ENCODE peak calls at places on chromosome 4, in eight cellular contexts. Y, Q, M, D, G, F, H and L are unnamed samples.

GRCh38 chr4:37758226-37758625 is 68.3 kb upstream of the PGM2 start:
- DNase-seq in Y (peak), Q (no peak), M (peak), D (no peak), G (peak), F (no peak), H (peak), L (no peak)

GRCh38 chr4:86816463-86817107 is 32.6 kb downstream of the SLC10A6 start:
- DNase-seq in Y (no peak), Q (no peak), M (peak), D (no peak), G (peak), F (no peak), H (peak), L (no peak)

GRCh38 chr4:184649971-184650855 is 675 bp downstream of the PRIMPOL start:
- DNase-seq in Y (no peak), Q (no peak), M (peak), D (peak), G (peak), F (no peak), H (no peak), L (no peak)

GRCh38 chr4:128528793-128529553 is 241.4 kb upstream of the PGRMC2 start:
- DNase-seq in Y (no peak), Q (no peak), M (peak), D (peak), G (peak), F (no peak), H (no peak), L (peak)

GRCh38 chr4:89283226-89283974 is 24.2 kb downstream of the GPRIN3 start:
- DNase-seq in Y (no peak), Q (no peak), M (no peak), D (no peak), G (no peak), F (no peak), H (no peak), L (no peak)

GRCh38 chr4:110666030-110666429 is 43.2 kb upstream of the PITX2 start:
- DNase-seq in Y (no peak), Q (no peak), M (no peak), D (no peak), G (no peak), F (no peak), H (no peak), L (no peak)

GRCh38 chr4:110639207-110640092 is 16.6 kb upstream of the PITX2 start:
- DNase-seq in Y (no peak), Q (no peak), M (no peak), D (no peak), G (no peak), F (no peak), H (no peak), L (no peak)

GRCh38 chr4:107618656-107619055 is 101.4 kb downstream of the PAPSS1 start:
- DNase-seq in Y (no peak), Q (no peak), M (no peak), D (no peak), G (no peak), F (no peak), H (no peak), L (no peak)

GRCh38 chr4:2141762-2142520 is 82.8 kb downstream of the NAT8L start:
- DNase-seq in Y (no peak), Q (no peak), M (no peak), D (no peak), G (no peak), F (no peak), H (no peak), L (no peak)

GRCh38 chr4:122224348-122224747 is 72.2 kb downstream of the BLTP1 start:
- DNase-seq in Y (no peak), Q (no peak), M (peak), D (peak), G (peak), F (no peak), H (no peak), L (no peak)

GRCh38 chr4:123096038-123096437 is 173.6 kb upstream of the NUDT6 start:
- DNase-seq in Y (no peak), Q (no peak), M (no peak), D (no peak), G (no peak), F (no peak), H (no peak), L (no peak)

GRCh38 chr4:136400829-136401228 is 1131.5 kb downstream of the PCDH18 start:
- DNase-seq in Y (no peak), Q (no peak), M (no peak), D (no peak), G (no peak), F (no peak), H (no peak), L (no peak)

GRCh38 chr4:931194-931959 is 739 bp downstream of the GAK start:
- DNase-seq in Y (peak), Q (no peak), M (no peak), D (peak), G (peak), F (peak), H (no peak), L (peak)

GRCh38 chr4:14695411-14695810 is 306.9 kb upstream of the CPEB2 start:
- DNase-seq in Y (no peak), Q (no peak), M (no peak), D (no peak), G (no peak), F (no peak), H (no peak), L (no peak)

GRCh38 chr4:105415281-105415744 is 58.5 kb downstream of the PPA2 start:
- DNase-seq in Y (no peak), Q (no peak), M (no peak), D (no peak), G (no peak), F (no peak), H (no peak), L (no peak)

GRCh38 chr4:98749206-98749605 is 90.8 kb upstream of the TSPAN5 start:
- DNase-seq in Y (no peak), Q (no peak), M (no peak), D (no peak), G (no peak), F (no peak), H (no peak), L (no peak)

GRCh38 chr4:153222790-153223417 is 18.7 kb downstream of the TRIM2 start:
- DNase-seq in Y (peak), Q (peak), M (peak), D (peak), G (peak), F (peak), H (peak), L (no peak)

GRCh38 chr4:23333556-23333945 is 556.3 kb downstream of the PPARGC1A start:
- DNase-seq in Y (no peak), Q (no peak), M (no peak), D (no peak), G (peak), F (no peak), H (no peak), L (no peak)

GRCh38 chr4:33052241-33052640 is 2332.1 kb downstream of the PCDH7 start:
- DNase-seq in Y (no peak), Q (no peak), M (peak), D (no peak), G (no peak), F (no peak), H (no peak), L (no peak)

GRCh38 chr4:186081202-186081807 is 12.3 kb downstream of the TLR3 start:
- DNase-seq in Y (no peak), Q (no peak), M (no peak), D (no peak), G (no peak), F (no peak), H (no peak), L (no peak)

GRCh38 chr4:20831746-20832145 is 131.5 kb downstream of the PACRGL start:
- DNase-seq in Y (no peak), Q (no peak), M (no peak), D (no peak), G (no peak), F (no peak), H (no peak), L (no peak)

GRCh38 chr4:100311181-100311580 is 120.9 kb upstream of the DDIT4L start:
- DNase-seq in Y (no peak), Q (no peak), M (no peak), D (no peak), G (no peak), F (no peak), H (no peak), L (no peak)

GRCh38 chr4:148800943-148801342 is 358.7 kb upstream of the NR3C2 start:
- DNase-seq in Y (no peak), Q (no peak), M (peak), D (no peak), G (no peak), F (no peak), H (no peak), L (no peak)

GRCh38 chr4:54184581-54184980 is 44.5 kb upstream of the PDGFRA start:
- DNase-seq in Y (no peak), Q (no peak), M (no peak), D (no peak), G (no peak), F (no peak), H (no peak), L (no peak)

GRCh38 chr4:4260185-4260751 is 12.2 kb upstream of the TMEM128 start:
- DNase-seq in Y (no peak), Q (no peak), M (no peak), D (no peak), G (peak), F (no peak), H (no peak), L (peak)

DNA sequence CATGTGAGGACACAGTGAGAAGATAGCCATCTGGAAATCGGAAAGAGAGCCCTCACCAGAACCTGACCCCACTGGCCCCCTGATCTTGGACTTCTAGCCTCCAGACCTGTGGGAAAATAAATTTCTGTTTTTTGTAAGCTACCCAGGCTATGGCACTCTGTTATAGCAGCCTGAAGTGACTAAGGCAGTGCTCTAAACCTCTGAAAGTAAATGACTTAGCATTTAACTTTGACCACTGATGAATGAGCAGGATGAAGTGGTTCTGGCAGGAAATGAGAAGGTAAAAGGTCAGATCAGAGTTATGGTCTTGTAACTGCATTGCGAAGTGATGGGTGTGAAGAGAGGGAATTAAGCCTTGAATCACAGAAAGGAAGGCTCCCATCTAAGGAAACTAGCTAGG is 17.0 kb downstream of the GPAT3 start:
- DNase-seq in Y (no peak), Q (no peak), M (no peak), D (no peak), G (peak), F (no peak), H (no peak), L (no peak)
- TF ChIP-seq POLR2A in Y (no peak), Q (no peak), M (no peak), D (no peak), G (no peak), F (no peak), H (no peak), L (no peak)

GRCh38 chr4:3210467-3210866 is 38.5 kb upstream of the MSANTD1 start:
- DNase-seq in Y (peak), Q (peak), M (no peak), D (no peak), G (no peak), F (no peak), H (no peak), L (no peak)
- TF ChIP-seq POLR2A in Y (no peak), Q (no peak), M (no peak), D (no peak), G (no peak), F (no peak), H (no peak), L (no peak)

DNA sequence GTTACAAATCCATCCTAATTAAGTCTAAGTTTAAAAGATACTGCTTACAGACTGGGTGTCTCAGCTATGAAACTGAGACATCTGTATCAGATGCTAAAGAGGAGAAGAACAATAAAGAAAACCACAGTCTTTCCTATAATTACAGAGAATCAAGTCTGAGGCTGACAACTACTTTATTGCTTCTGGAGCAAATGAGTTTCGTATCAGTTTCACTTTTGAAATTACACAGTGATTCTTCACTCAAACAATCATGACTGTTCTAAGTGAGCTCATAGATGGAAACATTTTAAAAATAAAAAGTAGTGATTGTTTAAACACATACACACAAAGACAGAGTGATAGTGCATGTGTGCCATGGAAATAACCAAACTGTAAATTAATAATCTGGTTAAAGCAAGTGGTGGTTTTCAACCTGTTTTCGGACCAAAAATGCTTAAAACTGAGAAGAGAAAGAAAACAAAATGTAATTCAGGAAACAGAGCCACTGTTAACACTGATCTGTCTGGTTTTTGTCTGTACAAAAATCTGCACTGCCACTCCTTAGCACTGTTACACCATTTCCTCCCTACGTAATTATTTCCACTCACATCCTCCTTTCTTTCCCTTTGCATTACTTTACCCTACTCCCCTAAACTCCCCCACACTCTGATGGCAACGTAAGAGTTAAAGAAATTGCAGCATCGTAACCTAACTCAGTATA is 12.5 kb downstream of the RFC1 start:
- DNase-seq in Y (no peak), Q (no peak), M (no peak), D (no peak), G (peak), F (no peak), H (no peak), L (no peak)
- TF ChIP-seq POLR2A in Y (no peak), Q (no peak), M (no peak), D (no peak), G (no peak), F (peak), H (no peak), L (no peak)

GRCh38 chr4:41150401-41150800 is 63.9 kb downstream of the APBB2 start:
- DNase-seq in Y (no peak), Q (no peak), M (no peak), D (no peak), G (no peak), F (no peak), H (no peak), L (no peak)
- TF ChIP-seq POLR2A in Y (no peak), Q (no peak), M (no peak), D (no peak), G (no peak), F (no peak), H (no peak), L (no peak)

GRCh38 chr4:129821963-129822362 is 726.0 kb downstream of the C4orf33 start:
- DNase-seq in Y (no peak), Q (no peak), M (no peak), D (no peak), G (no peak), F (no peak), H (no peak), L (no peak)

GRCh38 chr4:129821073-129821472 is 725.1 kb downstream of the C4orf33 start:
- DNase-seq in Y (no peak), Q (no peak), M (no peak), D (no peak), G (no peak), F (no peak), H (no peak), L (no peak)

GRCh38 chr4:129822708-129823504 is 727.0 kb downstream of the C4orf33 start:
- DNase-seq in Y (peak), Q (no peak), M (peak), D (peak), G (no peak), F (no peak), H (no peak), L (no peak)
- TF ChIP-seq POLR2A in Y (no peak), Q (no peak), M (no peak), D (no peak), G (no peak), F (no peak), H (no peak), L (no peak)

DNA sequence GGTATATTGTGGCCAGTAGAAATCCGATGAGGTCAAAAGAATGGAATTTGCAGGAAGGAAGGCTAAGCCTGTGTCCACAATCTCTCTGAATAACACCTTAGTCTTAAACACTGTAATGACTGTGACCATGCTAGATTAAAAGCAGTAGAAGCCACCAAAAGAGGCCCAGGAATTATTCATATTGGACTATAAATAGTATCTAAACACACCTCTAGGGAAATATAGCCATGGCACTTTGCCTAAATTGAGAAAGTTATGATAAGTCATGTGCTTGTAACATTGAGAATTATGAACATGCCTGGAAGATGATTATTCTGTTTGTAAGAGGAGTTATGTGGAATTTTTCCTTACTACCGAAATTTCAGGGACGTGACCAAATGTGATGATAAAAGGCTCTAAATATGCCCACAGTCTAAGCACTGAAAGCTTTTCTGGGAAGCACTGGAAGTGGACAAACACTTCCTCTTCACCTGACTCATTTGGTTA is 298.5 kb downstream of the KCTD8 start:
- DNase-seq in Y (no peak), Q (no peak), M (no peak), D (no peak), G (peak), F (no peak), H (no peak), L (no peak)
- TF ChIP-seq POLR2A in Y (no peak), Q (no peak), M (no peak), D (no peak), G (no peak), F (no peak), H (no peak), L (no peak)

GRCh38 chr4:57081651-57082349 is 28.4 kb downstream of the IGFBP7 start:
- DNase-seq in Y (no peak), Q (no peak), M (no peak), D (no peak), G (no peak), F (no peak), H (no peak), L (no peak)

GRCh38 chr4:57083107-57083506 is 27.1 kb downstream of the IGFBP7 start:
- DNase-seq in Y (no peak), Q (no peak), M (no peak), D (no peak), G (peak), F (no peak), H (no peak), L (no peak)

GRCh38 chr4:57078685-57079521 is 31.3 kb downstream of the IGFBP7 start:
- DNase-seq in Y (peak), Q (no peak), M (no peak), D (peak), G (no peak), F (no peak), H (no peak), L (no peak)

GRCh38 chr4:57077550-57078311 is 32.5 kb downstream of the IGFBP7 start:
- DNase-seq in Y (no peak), Q (no peak), M (no peak), D (peak), G (peak), F (no peak), H (no peak), L (no peak)

DNA sequence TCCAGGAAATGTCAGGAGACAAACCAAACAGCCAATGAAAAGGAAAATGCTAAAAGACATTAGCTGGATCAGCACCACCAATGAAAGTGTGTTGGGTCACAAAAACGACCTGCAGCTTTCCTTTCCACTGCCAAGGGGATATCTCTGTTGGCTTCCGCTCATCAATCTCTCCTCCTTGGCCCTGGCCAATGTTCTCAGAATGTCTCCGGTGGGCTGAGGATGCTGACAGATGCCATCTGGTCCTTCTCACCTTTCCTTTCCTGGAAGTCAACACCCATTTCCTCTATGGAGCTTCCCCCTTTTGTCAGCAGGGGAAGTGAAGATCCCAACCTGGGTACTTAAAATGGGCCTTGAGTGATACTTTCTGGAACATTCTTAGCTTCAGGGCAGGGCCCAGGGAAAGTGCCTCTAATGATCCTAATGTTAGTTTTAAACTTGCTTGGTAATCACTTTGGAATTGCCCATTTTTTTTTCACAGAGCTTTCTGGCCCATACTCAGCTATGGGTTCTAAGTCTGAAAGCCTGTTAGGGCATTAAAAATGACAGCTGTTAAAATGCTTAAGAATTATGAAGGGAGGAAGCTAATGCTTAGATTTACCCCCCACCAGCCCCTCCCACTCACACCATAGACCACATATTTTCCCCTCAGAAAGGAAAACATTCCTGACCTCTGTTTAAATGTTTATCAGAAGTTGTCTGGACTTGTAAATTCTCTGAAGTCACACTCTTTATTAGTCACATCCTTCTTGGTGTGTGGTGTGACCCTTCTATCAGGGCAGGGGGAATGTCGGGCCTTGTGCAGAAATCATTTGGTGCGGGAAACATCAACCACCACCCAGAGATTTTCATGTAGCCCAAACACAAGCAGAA is 29.2 kb downstream of the IGFBP7 start:
- DNase-seq in Y (no peak), Q (no peak), M (no peak), D (no peak), G (peak), F (peak), H (no peak), L (peak)
- TF ChIP-seq POLR2A in Y (no peak), Q (no peak), M (no peak), D (no peak), G (no peak), F (no peak), H (no peak), L (no peak)